ENCODE peak calls at places on chromosomes 12 and 14, in seven cellular contexts. A, Z, L, N, U, Y and S are unnamed samples.

GRCh38 chr12:70033310-70033709 is 208.3 kb downstream of the MYRFL start:
- DNase-seq in A (no peak), Y (no peak), U (no peak), L (no peak), Z (no peak), N (no peak), S (no peak)

GRCh38 chr12:132356686-132357622 is 27.6 kb upstream of the GALNT9 start:
- DNase-seq in Y (peak), N (no peak), Z (no peak), A (peak), L (no peak), U (peak), S (no peak)

GRCh38 chr14:98548071-98548686 is 723.8 kb downstream of the BCL11B start:
- DNase-seq in Y (no peak), A (no peak), Z (peak), N (no peak), L (no peak), U (no peak), S (no peak)

GRCh38 chr14:101503431-101504095 is 57.7 kb upstream of the DIO3 start:
- DNase-seq in L (no peak), U (no peak), Y (no peak), A (no peak), N (peak), Z (no peak), S (peak)

GRCh38 chr12:121839106-121839992 is 19.3 kb downstream of the HPD start:
- DNase-seq in N (peak), A (peak), Z (peak), Y (peak), U (peak), L (peak), S (peak)

GRCh38 chr12:59041241-59042121 is 121.2 kb upstream of the LRIG3 start:
- DNase-seq in U (peak), Y (no peak), L (no peak), Z (no peak), N (no peak), A (peak), S (no peak)

GRCh38 chr12:94831081-94831747 is 172.3 kb downstream of the NDUFA12 start:
- DNase-seq in Z (no peak), U (no peak), N (no peak), L (no peak), Y (no peak), A (no peak), S (no peak)

GRCh38 chr14:51139221-51139681 is 44.3 kb upstream of the TRIM9 start:
- DNase-seq in A (no peak), U (peak), Y (no peak), Z (no peak), L (no peak), N (no peak), S (no peak)

GRCh38 chr14:106346084-106346483 is 819.7 kb downstream of the TMEM121 start:
- DNase-seq in Z (no peak), Y (no peak), U (no peak), L (no peak), N (peak), A (no peak), S (no peak)

GRCh38 chr12:30587782-30588181 is 107.9 kb downstream of the IPO8 start:
- DNase-seq in Y (no peak), N (no peak), A (no peak), U (no peak), L (no peak), Z (no peak), S (no peak)

GRCh38 chr12:56159482-56160105 is 1.4 kb downstream of the MYL6 start:
- DNase-seq in Z (no peak), U (no peak), L (no peak), Y (no peak), A (no peak), N (no peak), S (no peak)

GRCh38 chr12:45737638-45738037 is 8.1 kb downstream of the ARID2 start:
- DNase-seq in L (no peak), A (no peak), Y (no peak), Z (no peak), U (no peak), N (no peak), S (no peak)
- H3K27ac ChIP-seq in L (no peak), A (no peak), Y (no peak), Z (no peak), U (no peak), N (no peak), S (no peak)

GRCh38 chr14:104688505-104688754 is 988 bp upstream of the INF2 start:
- DNase-seq in N (no peak), Y (no peak), U (no peak), A (no peak), L (no peak), Z (no peak), S (no peak)

GRCh38 chr14:104685216-104685997 is 4.0 kb upstream of the INF2 start:
- DNase-seq in A (no peak), Z (no peak), L (no peak), Y (no peak), U (no peak), N (no peak), S (no peak)

GRCh38 chr14:104685998-104686610 is 3.3 kb upstream of the INF2 start:
- DNase-seq in Y (no peak), A (no peak), L (no peak), N (no peak), U (no peak), Z (no peak), S (no peak)

GRCh38 chr14:104687601-104688504 is 1.6 kb upstream of the INF2 start:
- DNase-seq in Z (no peak), Y (peak), U (peak), N (no peak), A (peak), L (peak), S (peak)

GRCh38 chr14:104686624-104687517 is 2.5 kb upstream of the INF2 start:
- DNase-seq in L (no peak), Z (no peak), Y (peak), N (no peak), U (no peak), A (no peak), S (peak)
- H3K27ac ChIP-seq in L (peak), Z (no peak), Y (peak), N (peak), U (peak), A (peak), S (peak)

GRCh38 chr14:105072892-105073719 is 7.9 kb upstream of the GPR132 start:
- DNase-seq in A (no peak), U (no peak), Z (no peak), N (no peak), Y (no peak), L (no peak), S (peak)

GRCh38 chr14:105074601-105075053 is 9.4 kb upstream of the GPR132 start:
- DNase-seq in U (no peak), L (no peak), Y (no peak), N (no peak), A (no peak), Z (no peak), S (peak)

GRCh38 chr14:105075364-105076295 is 10.4 kb upstream of the GPR132 start:
- DNase-seq in N (no peak), L (peak), Z (peak), A (no peak), U (no peak), Y (peak), S (no peak)

GRCh38 chr14:105072381-105072861 is 7.2 kb upstream of the GPR132 start:
- DNase-seq in Z (no peak), A (no peak), L (no peak), U (no peak), N (peak), Y (no peak), S (peak)

GRCh38 chr14:105073720-105074600 is 8.7 kb upstream of the GPR132 start:
- DNase-seq in Y (no peak), N (no peak), A (no peak), L (no peak), Z (no peak), U (no peak), S (peak)
- H3K27ac ChIP-seq in Y (no peak), N (no peak), A (no peak), L (no peak), Z (no peak), U (peak), S (no peak)

GRCh38 chr12:8527250-8528130 is 13.2 kb downstream of the CLEC4E start:
- DNase-seq in Z (no peak), N (no peak), U (no peak), Y (no peak), A (no peak), L (no peak), S (no peak)
- H3K27ac ChIP-seq in Z (no peak), N (no peak), U (no peak), Y (no peak), A (no peak), L (no peak), S (no peak)

DNA sequence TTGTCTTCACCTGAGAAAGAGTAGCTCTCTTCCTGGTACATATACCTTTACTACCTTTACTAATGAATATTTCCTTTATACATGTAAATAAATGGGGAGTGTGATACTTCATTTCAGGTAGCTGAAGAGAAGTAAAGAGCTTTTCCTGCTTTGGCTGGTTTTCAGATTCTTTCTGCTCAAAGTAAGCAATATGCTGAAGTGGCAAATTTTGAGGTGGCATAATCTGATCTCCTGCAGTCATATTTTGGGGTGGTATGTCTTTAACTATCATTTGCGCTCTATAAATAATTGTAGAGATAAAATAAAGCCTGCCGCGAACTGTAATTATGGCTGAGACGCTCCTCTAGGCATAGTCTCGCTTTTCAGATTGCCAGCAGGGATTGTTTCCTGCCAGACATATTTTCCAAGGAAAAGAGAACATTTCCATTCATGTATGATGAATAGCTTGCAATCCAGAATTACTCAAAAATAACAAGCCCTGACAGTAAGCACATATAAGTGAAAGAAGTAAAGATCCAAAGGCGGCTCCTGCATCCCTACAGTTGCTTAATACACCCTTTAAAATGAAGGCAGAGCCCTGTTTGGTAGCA is 200.7 kb downstream of the C12orf50 start:
- DNase-seq in L (no peak), Y (no peak), N (no peak), U (no peak), A (no peak), Z (no peak), S (no peak)
- H3K27ac ChIP-seq in L (no peak), Y (no peak), N (no peak), U (no peak), A (no peak), Z (no peak), S (no peak)

DNA sequence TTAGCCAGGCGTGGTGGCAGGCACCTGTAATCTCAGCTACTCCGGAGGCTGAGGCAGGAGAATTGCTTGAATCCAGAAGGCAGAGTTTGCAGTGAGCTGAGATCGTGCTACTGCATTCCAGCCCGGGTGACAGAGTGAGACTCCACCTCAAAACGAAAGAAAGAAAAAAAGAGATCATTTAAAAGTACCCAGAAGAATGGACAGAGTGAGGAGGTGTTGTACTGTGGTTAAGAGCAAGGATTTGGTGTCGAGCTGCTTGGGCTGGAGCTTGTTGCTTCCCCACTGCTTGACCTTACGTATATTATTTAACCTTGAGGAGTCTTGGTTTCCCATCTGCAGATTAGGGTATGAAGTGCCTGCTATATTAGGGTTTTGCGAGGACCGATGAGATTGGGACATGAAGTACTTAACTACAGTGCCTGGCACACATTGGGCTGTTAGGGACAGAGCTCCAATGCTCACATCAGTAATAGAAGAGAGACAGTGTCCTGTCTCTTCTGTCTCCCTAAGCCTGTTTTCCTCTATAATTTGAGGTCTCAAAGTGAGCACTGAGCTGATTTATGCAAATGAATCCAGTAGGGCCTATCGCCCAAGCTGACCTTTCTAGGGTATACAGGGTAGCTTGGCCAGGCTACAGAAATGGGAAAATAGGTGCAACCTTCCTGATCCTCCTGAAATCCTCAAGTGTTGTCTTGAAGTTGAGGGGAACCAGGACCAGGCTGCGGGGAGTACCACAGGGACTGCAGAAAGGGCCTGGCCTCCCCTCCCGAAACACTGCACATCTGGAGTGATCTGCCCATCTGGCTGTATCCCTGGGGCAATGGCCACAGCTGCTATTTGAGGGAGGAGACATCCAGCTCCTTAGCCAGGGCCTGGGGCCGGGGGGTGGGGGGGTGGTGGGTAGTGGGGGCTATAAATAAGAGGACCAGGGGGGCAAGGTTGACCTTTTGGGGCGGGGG is 8.6 kb upstream of the HDAC7 start:
- DNase-seq in Z (no peak), Y (peak), N (no peak), A (no peak), U (no peak), L (no peak), S (no peak)
- H3K27ac ChIP-seq in Z (no peak), Y (peak), N (peak), A (no peak), U (peak), L (no peak), S (peak)